ENCODE peak calls at places on chromosomes 11 and 22, in four cellular contexts. O, Y, N and W are unnamed samples.

GRCh38 chr22:29988719-29989118 is 91.5 kb upstream of the HORMAD2 start:
- DNase-seq in N (no peak), O (no peak), Y (no peak), W (no peak)

GRCh38 chr11:34358258-34358665 is 452 bp upstream of the ABTB2 start:
- DNase-seq in N (peak; percentile 49), Y (peak; percentile 63), O (no peak), W (peak; percentile 39)

GRCh38 chr11:12618743-12619540 is 55.3 kb upstream of the TEAD1 start:
- DNase-seq in N (no peak), O (no peak), Y (no peak), W (no peak)

GRCh38 chr11:12403122-12403994 is 26.0 kb downstream of the PARVA start:
- DNase-seq in O (no peak), Y (no peak), N (no peak), W (no peak)

GRCh38 chr22:22941831-22942510 is 54.4 kb downstream of the IGLL5 start:
- DNase-seq in Y (no peak), O (no peak), N (no peak), W (no peak)

GRCh38 chr11:14015711-14016110 is 53.2 kb downstream of the SPON1 start:
- DNase-seq in N (no peak), Y (peak; percentile 12), O (no peak), W (no peak)

GRCh38 chr22:31895317-31896133 is 48.8 kb upstream of the YWHAH start:
- DNase-seq in Y (no peak), O (no peak), N (no peak), W (no peak)

GRCh38 chr11:75809991-75810390 is 5.0 kb upstream of the UVRAG start:
- DNase-seq in N (no peak), Y (no peak), O (no peak), W (no peak)

GRCh38 chr22:24421428-24421931 is 5.9 kb upstream of the ADORA2A start:
- DNase-seq in O (no peak), Y (no peak), N (no peak), W (peak; percentile 64)

GRCh38 chr11:75055511-75055910 is 41.2 kb downstream of the OR2AT4 start:
- DNase-seq in Y (no peak), N (no peak), O (no peak), W (no peak)

GRCh38 chr11:127027000-127027399 is 26.4 kb upstream of the KIRREL3 start:
- DNase-seq in N (no peak), Y (no peak), O (no peak), W (no peak)

GRCh38 chr11:12884751-12885318 is 124.3 kb upstream of the RASSF10 start:
- DNase-seq in Y (no peak), N (no peak), O (no peak), W (no peak)

DNA sequence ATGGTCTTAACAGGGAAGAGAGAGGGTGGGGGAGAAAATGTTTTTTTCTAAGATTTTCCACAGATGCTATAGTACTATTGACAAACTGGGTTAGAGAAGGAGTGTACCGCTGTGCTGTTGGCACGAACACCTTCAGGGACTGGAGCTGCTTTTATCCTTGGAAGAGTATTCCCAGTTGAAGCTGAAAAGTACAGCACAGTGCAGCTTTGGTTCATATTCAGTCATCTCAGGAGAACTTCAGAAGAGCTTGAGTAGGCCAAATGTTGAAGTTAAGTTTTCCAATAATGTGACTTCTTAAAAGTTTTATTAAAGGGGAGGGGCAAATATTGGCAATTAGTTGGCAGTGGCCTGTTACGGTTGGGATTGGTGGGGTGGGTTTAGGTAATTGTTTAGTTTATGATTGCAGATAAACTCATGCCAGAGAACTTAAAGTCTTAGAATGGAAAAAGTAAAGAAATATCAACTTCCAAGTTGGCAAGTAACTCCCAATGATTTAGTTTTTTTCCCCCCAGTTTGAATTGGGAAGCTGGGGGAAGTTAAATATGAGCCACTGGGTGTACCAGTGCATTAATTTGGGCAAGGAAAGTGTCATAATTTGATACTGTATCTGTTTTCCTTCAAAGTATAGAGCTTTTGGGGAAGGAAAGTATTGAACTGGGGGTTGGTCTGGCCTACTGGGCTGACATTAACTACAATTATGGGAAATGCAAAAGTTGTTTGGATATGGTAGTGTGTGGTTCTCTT is 2.9 kb downstream of the MALAT1 start:
- DNase-seq in N (no peak), O (no peak), Y (no peak), W (no peak)
- TF ChIP-seq POLR2A in N (no peak), O (no peak), Y (no peak), W (peak; percentile 91)

GRCh38 chr22:48398181-48398905 is 1429.3 kb downstream of the BRD1 start:
- DNase-seq in N (no peak), O (no peak), Y (no peak), W (no peak)
- TF ChIP-seq POLR2A in N (no peak), O (no peak), Y (no peak), W (no peak)

GRCh38 chr11:46593550-46594382 is at the start of gene AMBRA1:
- DNase-seq in N (peak; percentile 89), O (peak; percentile 89), Y (peak; percentile 88), W (peak; percentile 62)
- TF ChIP-seq POLR2A in N (no peak), O (peak; percentile 38), Y (no peak), W (peak; percentile 84)

GRCh38 chr11:99383628-99384300 is 363.0 kb downstream of the CNTN5 start:
- DNase-seq in Y (no peak), N (no peak), O (no peak), W (no peak)
- TF ChIP-seq POLR2A in Y (no peak), N (no peak), O (no peak), W (no peak)

DNA sequence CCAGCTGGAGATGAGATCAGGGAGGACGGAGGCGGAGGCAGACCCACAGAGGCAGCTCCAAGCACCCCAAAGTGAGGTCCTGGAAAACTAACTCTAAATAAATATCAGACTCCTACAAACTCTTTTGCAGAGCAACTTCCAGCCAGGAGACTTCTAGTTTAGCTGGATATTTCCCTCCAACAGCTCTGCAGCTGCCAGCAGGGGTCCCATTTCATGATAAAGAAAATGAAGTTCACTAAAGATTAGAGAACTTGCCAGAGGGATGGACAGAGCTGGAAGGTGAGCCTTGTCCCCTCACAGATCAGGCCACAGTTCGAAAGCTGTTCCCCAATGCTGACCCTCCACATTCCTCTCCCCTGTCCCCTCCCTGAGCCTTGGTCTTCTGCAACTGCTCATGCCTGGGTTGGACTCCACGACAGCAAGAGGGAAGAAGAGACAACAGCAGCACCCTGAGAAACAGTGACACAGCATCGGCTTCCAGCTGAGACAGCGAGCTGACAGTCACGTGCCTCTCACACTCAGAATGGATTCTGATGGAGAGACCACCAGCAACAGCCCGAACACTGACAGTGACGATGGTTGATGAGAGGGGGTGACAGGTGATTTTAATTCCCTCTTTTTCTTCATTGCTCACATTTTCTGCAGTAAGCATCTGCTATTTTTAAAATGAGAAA is 5.7 kb downstream of the CARS1 start:
- DNase-seq in O (peak; percentile 22), Y (no peak), N (no peak), W (no peak)
- TF ChIP-seq POLR2A in O (no peak), Y (no peak), N (no peak), W (peak; percentile 17)

GRCh38 chr11:112253605-112254242 is 6.9 kb downstream of the PLET1 start:
- DNase-seq in N (no peak), O (no peak), Y (no peak), W (no peak)
- TF ChIP-seq POLR2A in N (no peak), O (no peak), Y (no peak), W (no peak)